ENCODE peak calls at places on chromosomes 13 and 19, in six cellular contexts. Y is body of pancreas, U is heart right ventricle, R is endothelial cell of umbilical vein, M is uterus, I is cardiac muscle cell. V is an unnamed sample.

GRCh38 chr13:38415233-38415632 is 65.6 kb downstream of the UFM1 start:
- DNase-seq in Y (no peak), U (no peak), R (no peak), M (no peak), I (no peak), V (no peak)

GRCh38 chr13:114115191-114115671 is 17.2 kb downstream of the RASA3 start:
- DNase-seq in Y (peak; percentile 38), U (no peak), R (peak; percentile 83), M (peak; percentile 16), I (peak; percentile 72), V (no peak)

GRCh38 chr13:112986470-112986869 is 17.5 kb downstream of the MCF2L start:
- DNase-seq in Y (no peak), U (no peak), R (no peak), M (no peak), I (no peak), V (no peak)

GRCh38 chr19:47469719-47470118 is 2.0 kb downstream of the SLC8A2 start:
- DNase-seq in Y (no peak), U (no peak), R (no peak), M (no peak), I (no peak), V (no peak)

GRCh38 chr19:3095375-3096191 is 1.4 kb downstream of the GNA11 start:
- DNase-seq in Y (peak; percentile 43), U (no peak), R (no peak), M (no peak), I (no peak), V (peak; percentile 64)

GRCh38 chr19:16375157-16375935 is 50.7 kb downstream of the KLF2 start:
- DNase-seq in Y (no peak), U (no peak), R (no peak), M (no peak), I (no peak), V (no peak)

GRCh38 chr13:75489502-75490263 is 7.7 kb upstream of the TBC1D4 start:
- DNase-seq in Y (peak; percentile 53), U (no peak), R (no peak), M (no peak), I (peak; percentile 82), V (no peak)

GRCh38 chr13:74243637-74244526 is 109.7 kb upstream of the KLF12 start:
- DNase-seq in Y (no peak), U (no peak), R (peak; percentile 59), M (no peak), I (peak; percentile 51), V (no peak)

GRCh38 chr13:72891423-72891822 is 109.5 kb downstream of the PIBF1 start:
- DNase-seq in Y (no peak), U (no peak), R (no peak), M (no peak), I (no peak), V (no peak)

GRCh38 chr13:100306444-100306999 is 217.6 kb downstream of the PCCA start:
- DNase-seq in Y (no peak), U (no peak), R (no peak), M (no peak), I (no peak), V (no peak)

GRCh38 chr13:40313269-40314200 is 352.9 kb downstream of the FOXO1 start:
- DNase-seq in Y (no peak), U (no peak), R (peak; percentile 93), M (no peak), I (peak; percentile 69), V (no peak)

GRCh38 chr13:110722971-110723370 is 9.5 kb downstream of the ING1 start:
- DNase-seq in Y (no peak), U (no peak), R (no peak), M (no peak), I (no peak), V (no peak)

GRCh38 chr13:95023405-95023804 is 277.8 kb downstream of the ABCC4 start:
- DNase-seq in Y (no peak), U (no peak), R (no peak), M (no peak), I (no peak), V (no peak)

GRCh38 chr19:50204811-50205675 is 1.6 kb downstream of the MYH14 start:
- DNase-seq in Y (peak; percentile 95), U (peak; percentile 71), R (no peak), M (no peak), I (no peak), V (no peak)
- H3K27ac ChIP-seq in Y (peak overlapping the region; percentile 92), U (no peak overlapping the region), R (no peak overlapping the region), M (no peak overlapping the region), I (no peak overlapping the region), V (no peak overlapping the region)

DNA sequence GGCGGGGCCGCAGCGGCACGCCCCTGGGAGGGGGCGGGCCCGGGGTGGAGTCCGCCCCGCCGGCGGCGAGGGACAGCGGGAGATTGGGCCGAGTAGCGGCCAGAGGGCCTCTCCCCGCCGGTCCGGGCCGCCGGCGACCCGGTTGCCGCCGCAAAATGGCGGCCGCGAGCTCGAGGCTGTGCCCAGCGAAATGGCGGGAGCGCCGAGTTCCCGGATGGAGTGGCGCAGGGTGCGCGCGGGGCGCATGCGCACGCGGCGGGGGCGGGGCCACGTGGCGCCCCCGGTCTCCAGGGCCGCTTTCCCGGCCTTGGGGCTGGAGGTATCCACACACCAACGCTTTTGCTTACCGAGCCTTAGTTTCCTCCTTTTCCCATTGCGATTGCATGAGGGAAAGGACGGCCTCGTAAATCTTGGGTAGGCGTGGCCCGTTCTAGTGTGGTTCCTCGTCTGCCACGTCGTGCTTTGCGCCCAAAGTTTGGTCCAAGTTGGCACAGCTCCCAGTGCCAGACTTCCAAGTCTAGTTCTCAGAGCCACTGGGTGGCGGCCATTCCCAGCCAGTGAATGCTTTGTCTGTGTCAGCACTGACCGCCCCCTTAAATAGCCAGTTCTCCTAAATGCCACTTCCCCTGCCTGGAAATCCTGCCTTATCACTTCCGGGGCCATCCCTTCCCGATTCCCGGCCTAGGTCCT is 491 bp downstream of the CIRBP start:
- DNase-seq in Y (peak; percentile 91), U (peak; percentile 89), R (peak; percentile 87), M (peak; percentile 91), I (peak; percentile 89), V (peak; percentile 89)
- TF ChIP-seq CTCF in Y (no peak), U (no peak), R (no peak), M (no peak), I (peak; percentile 14), V (no peak)

DNA sequence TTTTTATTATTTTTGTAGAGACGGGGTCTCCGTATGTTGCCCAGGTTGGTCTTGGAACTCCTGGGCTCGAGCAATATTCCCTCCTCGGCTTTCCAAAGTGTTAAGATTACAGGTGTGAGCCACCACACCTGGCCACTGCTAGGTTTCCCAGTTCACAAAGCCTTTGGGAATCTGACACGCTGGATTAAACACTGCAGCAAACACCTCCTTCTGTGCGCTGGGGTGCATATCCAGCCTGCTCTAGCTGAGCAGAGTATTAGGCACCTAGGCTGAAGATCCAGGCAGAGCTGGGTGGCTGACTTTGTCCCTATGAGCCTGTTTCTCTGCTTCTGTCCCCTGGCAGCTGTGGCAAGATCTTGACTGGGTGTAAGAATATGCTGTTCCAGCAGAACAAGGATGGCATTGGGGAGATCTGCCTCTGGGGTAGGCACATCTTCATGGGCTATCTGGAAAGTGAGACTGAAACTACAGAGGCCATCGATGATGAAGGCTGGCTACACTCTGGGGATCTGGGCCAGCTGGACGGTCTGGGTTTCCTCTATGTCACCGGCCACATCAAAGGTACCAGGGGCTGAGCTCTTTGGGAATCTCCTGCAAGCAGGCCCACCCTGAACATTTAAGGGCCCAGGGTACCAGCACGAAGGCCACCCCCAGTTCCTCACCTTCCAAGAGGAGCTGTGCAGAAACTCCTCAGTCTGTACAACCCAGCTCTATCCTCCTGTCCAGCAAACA is 49.8 kb downstream of the ACSBG2 start:
- DNase-seq in Y (peak; percentile 46), U (no peak), R (no peak), M (no peak), I (no peak), V (no peak)
- H3K9me3 ChIP-seq in Y (no peaks in the 10 kb centered on the region), U (peaks cover 22% of the 10 kb centered on the region), R (no peaks in the 10 kb centered on the region), M (no peaks in the 10 kb centered on the region), I (no peaks in the 10 kb centered on the region), V (no peaks in the 10 kb centered on the region)

DNA sequence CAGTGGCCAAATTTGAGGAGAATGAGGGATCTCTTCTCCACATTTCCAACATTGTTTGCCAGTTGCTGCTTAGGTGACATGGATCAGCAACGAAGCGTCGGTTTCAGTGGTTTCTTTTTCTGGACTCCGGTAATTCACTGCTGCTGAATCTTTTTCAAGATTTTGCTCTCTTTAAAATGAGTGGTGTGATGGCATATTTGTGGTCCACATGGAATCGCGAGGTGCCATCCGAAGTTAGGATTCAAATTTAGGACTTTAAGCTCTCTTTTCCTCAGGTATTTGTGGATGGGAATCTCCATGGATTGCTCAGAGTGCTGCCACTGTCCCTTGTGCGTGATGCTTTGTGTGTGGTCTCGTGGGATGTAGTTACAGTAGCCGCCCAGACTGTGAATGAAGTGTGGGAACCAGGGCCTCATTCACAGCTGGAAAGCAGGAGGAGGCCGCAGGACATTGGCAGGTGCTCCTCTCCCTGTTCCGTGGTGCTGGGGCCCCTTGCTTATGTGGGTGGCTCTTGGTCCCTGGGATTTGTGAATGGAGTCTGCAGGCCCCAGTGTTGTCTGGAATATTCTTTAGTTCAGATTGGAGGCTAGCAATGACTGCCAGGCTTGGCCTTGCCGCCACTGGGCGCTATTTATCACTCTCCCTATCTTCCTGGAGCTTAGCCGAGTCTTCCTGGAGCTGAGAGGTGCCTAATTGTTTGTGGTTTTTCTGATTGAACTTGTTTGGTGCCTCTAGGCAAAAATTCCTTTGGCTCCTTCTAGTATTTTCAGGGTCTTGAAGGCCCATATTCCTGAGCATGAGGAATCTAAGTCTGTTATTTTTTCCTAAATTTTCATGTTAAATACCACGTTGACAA is 1.5 kb downstream of the ILF3 start:
- DNase-seq in Y (peak; percentile 70), U (no peak), R (peak; percentile 46), M (no peak), I (peak; percentile 27), V (no peak)
- H3K27ac ChIP-seq in Y (peak overlapping the region; percentile 99), U (no peak overlapping the region), R (peak overlapping the region; percentile 71), M (peak overlapping the region; percentile 95), I (peak overlapping the region; percentile 99), V (peak overlapping the region; percentile 94)

GRCh38 chr13:32135655-32136054 is 104.1 kb downstream of the FRY start:
- DNase-seq in Y (no peak), U (no peak), R (no peak), M (no peak), I (no peak), V (no peak)

GRCh38 chr13:32136061-32136460 is 104.5 kb downstream of the FRY start:
- DNase-seq in Y (no peak), U (no peak), R (no peak), M (no peak), I (no peak), V (no peak)

GRCh38 chr13:32134991-32135390 is 103.4 kb downstream of the FRY start:
- DNase-seq in Y (no peak), U (no peak), R (no peak), M (no peak), I (no peak), V (no peak)

GRCh38 chr13:32134241-32134801 is 102.7 kb downstream of the FRY start:
- DNase-seq in Y (no peak), U (no peak), R (no peak), M (no peak), I (no peak), V (no peak)

DNA sequence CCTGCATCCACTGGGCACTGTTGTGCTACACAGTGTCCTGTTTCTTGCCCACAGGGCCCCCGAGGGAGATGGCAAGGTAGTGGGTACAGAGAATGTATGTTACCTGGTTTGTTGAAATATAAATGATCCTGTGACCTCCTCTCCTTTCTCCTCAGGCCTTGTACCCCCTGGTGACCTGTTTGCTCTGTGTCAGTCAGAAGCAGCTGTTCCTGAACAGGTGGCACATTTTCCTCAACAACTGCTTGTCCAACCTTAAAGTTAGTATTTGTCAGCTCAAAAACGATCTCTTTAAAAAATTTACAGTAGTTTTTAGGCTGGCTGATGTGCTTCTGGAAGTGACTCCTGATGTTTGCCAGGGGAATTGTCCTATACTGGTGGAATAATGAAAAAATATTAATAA is 105.1 kb downstream of the FRY start:
- DNase-seq in Y (no peak), U (no peak), R (no peak), M (no peak), I (no peak), V (no peak)
- TF ChIP-seq CTCF in Y (no peak), U (no peak), R (no peak), M (no peak), I (no peak), V (no peak)

GRCh38 chr19:53254451-53255341 is at the start of gene ZNF677:
- DNase-seq in Y (peak; percentile 85), U (peak; percentile 95), R (peak; percentile 82), M (peak; percentile 91), I (peak; percentile 95), V (peak; percentile 78)
- H3K9me3 ChIP-seq in Y (peaks cover 8% of the 10 kb centered on the region), U (peaks cover 41% of the 10 kb centered on the region), R (no peaks in the 10 kb centered on the region), M (no peaks in the 10 kb centered on the region), I (no peaks in the 10 kb centered on the region), V (peaks cover 51% of the 10 kb centered on the region)

V was measured in CD4-positive, alpha-beta T cell.